ENCODE peak calls at places on chromosomes 5 and 9, in nine cellular contexts. H is ovary, W is dorsolateral prefrontal cortex, M is neural progenitor cell, X is HAP-1, N is GM23248, I is GM23338, T is fibroblast of lung, P is foreskin keratinocyte. D is an unnamed sample. For H3K27me3, the result is how much of the 10 kb centered on the place peaks cover.

GRCh38 chr9:3827175-3827574 is 301.4 kb upstream of the RFX3 start:
- DNase-seq in X (no peak), W (no peak), P (peak), H (no peak), M (no peak), N (no peak), T (no peak), I (no peak), D (peak)

GRCh38 chr5:172858511-172858989 is 24.5 kb downstream of the ERGIC1 start:
- DNase-seq in I (no peak), W (no peak), M (no peak), H (no peak), T (peak), X (no peak), N (peak), P (no peak), D (no peak)

GRCh38 chr9:114055061-114055460 is 23.0 kb downstream of the AMBP start:
- DNase-seq in T (no peak), H (no peak), P (no peak), N (no peak), M (no peak), W (no peak), X (no peak), I (no peak), D (no peak)

GRCh38 chr5:53469946-53470687 is 10.3 kb upstream of the FST start:
- DNase-seq in P (peak), H (no peak), T (peak), W (no peak), I (no peak), X (no peak), N (no peak), M (no peak), D (peak)

GRCh38 chr5:180718810-180719453 is 20.9 kb downstream of the OR2Y1 start:
- DNase-seq in P (no peak), T (peak), M (peak), N (peak), H (no peak), W (no peak), I (peak), X (peak), D (peak)

GRCh38 chr5:35626108-35626507 is 8.4 kb downstream of the SPEF2 start:
- DNase-seq in I (no peak), P (no peak), W (no peak), M (no peak), T (no peak), N (peak), H (no peak), X (no peak), D (no peak)

GRCh38 chr5:12467799-12468198 is 563.6 kb upstream of the CTNND2 start:
- DNase-seq in P (no peak), X (no peak), H (no peak), W (no peak), N (no peak), I (no peak), M (no peak), T (no peak), D (no peak)

GRCh38 chr5:128770907-128771306 is 194.4 kb upstream of the SLC27A6 start:
- DNase-seq in I (no peak), P (no peak), N (no peak), W (no peak), X (no peak), M (no peak), H (no peak), T (no peak), D (no peak)

GRCh38 chr9:77021928-77022782 is 2.7 kb downstream of the FOXB2 start:
- DNase-seq in H (no peak), M (peak), W (no peak), T (no peak), X (no peak), P (no peak), N (no peak), I (peak), D (no peak)

GRCh38 chr9:116365056-116365471 is 211.5 kb downstream of the PAPPA start:
- DNase-seq in P (no peak), N (peak), W (peak), T (peak), H (peak), M (no peak), I (peak), X (no peak), D (peak)

GRCh38 chr9:4420351-4420750 is 69.9 kb upstream of the SLC1A1 start:
- DNase-seq in W (no peak), P (no peak), M (no peak), N (no peak), H (no peak), T (no peak), X (no peak), I (no peak), D (peak)

GRCh38 chr9:15087031-15087417 is 176.8 kb upstream of the FREM1 start:
- DNase-seq in T (peak), H (no peak), P (no peak), X (no peak), M (no peak), W (no peak), I (no peak), N (peak), D (no peak)

GRCh38 chr9:101387871-101388506 is 3.2 kb upstream of the BAAT start:
- DNase-seq in H (no peak), X (peak), M (peak), W (no peak), N (peak), P (no peak), I (peak), T (peak), D (peak)

GRCh38 chr9:78369644-78370219 is 72.8 kb downstream of the PSAT1 start:
- DNase-seq in M (peak), W (peak), N (peak), T (peak), X (peak), I (peak), H (peak), P (peak), D (peak)

GRCh38 chr9:99127372-99128132 is 22.6 kb downstream of the TGFBR1 start:
- DNase-seq in I (no peak), P (peak), M (no peak), H (no peak), T (peak), N (peak), W (no peak), X (no peak), D (peak)

GRCh38 chr9:38087934-38088925 is 19.2 kb upstream of the SHB start:
- DNase-seq in X (peak), T (peak), W (peak), N (peak), M (peak), P (no peak), I (peak), H (peak), D (peak)

GRCh38 chr9:133485531-133486260 is 6.8 kb upstream of the SLC2A6 start:
- DNase-seq in M (no peak), P (no peak), T (no peak), I (no peak), X (no peak), H (no peak), W (no peak), N (no peak), D (no peak)

GRCh38 chr5:141635646-141636045 is 1.0 kb downstream of the HDAC3 start:
- DNase-seq in I (no peak), M (no peak), X (no peak), T (no peak), N (no peak), W (no peak), H (no peak), P (no peak), D (no peak)

GRCh38 chr5:109161914-109162683 is 247.7 kb downstream of the PJA2 start:
- DNase-seq in I (no peak), M (no peak), T (peak), N (peak), X (no peak), P (peak), W (no peak), H (no peak), D (peak)

GRCh38 chr9:113738898-113739604 is 137.1 kb upstream of the ZNF618 start:
- DNase-seq in H (no peak), W (no peak), M (peak), N (peak), T (no peak), X (peak), I (peak), P (no peak), D (no peak)

GRCh38 chr9:4366649-4367330 is 66.9 kb upstream of the GLIS3 start:
- DNase-seq in I (peak), X (peak), T (peak), W (peak), M (peak), P (no peak), H (no peak), N (peak), D (peak)

GRCh38 chr9:18939943-18940342 is 93.1 kb downstream of the SAXO1 start:
- DNase-seq in X (no peak), W (no peak), P (no peak), N (no peak), T (no peak), M (no peak), I (no peak), H (no peak), D (no peak)

GRCh38 chr9:18935521-18935920 is 97.5 kb downstream of the SAXO1 start:
- DNase-seq in P (peak), T (no peak), H (no peak), N (peak), M (peak), I (no peak), X (no peak), W (no peak), D (peak)

GRCh38 chr9:18936094-18936871 is 96.7 kb downstream of the SAXO1 start:
- DNase-seq in P (no peak), I (no peak), M (no peak), X (no peak), T (no peak), W (no peak), H (no peak), N (no peak), D (no peak)

GRCh38 chr9:18942801-18943200 is 90.2 kb downstream of the SAXO1 start:
- DNase-seq in T (no peak), N (no peak), M (no peak), X (no peak), W (no peak), H (no peak), P (no peak), I (no peak), D (no peak)

DNA sequence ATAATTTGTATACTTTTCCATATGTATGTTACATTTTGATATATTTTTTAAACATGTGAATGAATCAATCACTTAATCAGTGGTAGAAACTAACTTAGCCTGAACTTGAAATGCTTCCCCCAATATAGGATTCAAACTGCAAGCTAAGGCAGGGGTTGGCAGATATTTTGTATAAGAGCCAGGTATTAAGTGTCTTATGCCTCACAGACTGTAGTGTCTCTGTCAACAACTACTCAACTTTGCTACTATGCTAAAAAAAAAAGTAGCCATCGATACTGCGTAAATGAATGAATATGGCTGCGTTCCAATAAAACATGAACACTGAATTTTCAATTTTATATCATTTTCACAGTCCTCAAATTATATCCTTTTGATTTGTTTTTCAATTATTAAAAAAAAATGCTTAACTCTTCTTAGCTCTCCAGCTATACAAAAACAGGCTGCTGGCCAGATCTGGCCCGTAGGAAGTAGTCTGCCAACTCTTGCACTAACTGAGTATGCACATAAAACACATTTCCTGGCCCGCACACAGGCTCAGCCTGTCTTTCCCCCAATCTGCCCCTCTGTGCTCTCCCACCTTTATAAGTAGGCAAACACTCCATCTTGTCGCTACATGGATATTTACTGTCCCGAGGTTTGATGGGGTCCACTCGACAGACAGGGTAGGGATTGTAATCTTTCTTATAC is 91.8 kb downstream of the SAXO1 start:
- DNase-seq in N (no peak), M (no peak), H (no peak), I (no peak), X (no peak), T (no peak), P (no peak), W (no peak), D (no peak)
- H3K27me3 ChIP-seq in N (under half), M (under half), H (under half), I (under half), X (under half), T (under half), P (under half), W (under half), D (under half)

GRCh38 chr5:93602261-93603149 is 19.5 kb downstream of the NR2F1 start:
- DNase-seq in N (no peak), M (peak), P (no peak), W (no peak), I (peak), T (no peak), X (no peak), H (no peak), D (no peak)

GRCh38 chr5:93603711-93604118 is 20.7 kb downstream of the NR2F1 start:
- DNase-seq in W (no peak), X (no peak), M (peak), I (peak), T (no peak), N (no peak), P (no peak), H (no peak), D (no peak)

GRCh38 chr5:93601433-93602175 is 18.6 kb downstream of the NR2F1 start:
- DNase-seq in T (peak), N (no peak), H (no peak), P (no peak), I (peak), X (no peak), M (peak), W (no peak), D (no peak)

GRCh38 chr5:93604119-93604963 is 21.3 kb downstream of the NR2F1 start:
- DNase-seq in M (peak), P (no peak), W (no peak), N (peak), I (peak), H (no peak), X (no peak), T (peak), D (no peak)

GRCh38 chr5:93603191-93603590 is 20.2 kb downstream of the NR2F1 start:
- DNase-seq in X (no peak), P (no peak), W (no peak), T (no peak), I (peak), N (no peak), H (no peak), M (peak), D (no peak)
- H3K27me3 ChIP-seq in X (under half), P (half or more), W (under half), T (under half), I (half or more), N (half or more), H (under half), M (half or more), D (under half)

DNA sequence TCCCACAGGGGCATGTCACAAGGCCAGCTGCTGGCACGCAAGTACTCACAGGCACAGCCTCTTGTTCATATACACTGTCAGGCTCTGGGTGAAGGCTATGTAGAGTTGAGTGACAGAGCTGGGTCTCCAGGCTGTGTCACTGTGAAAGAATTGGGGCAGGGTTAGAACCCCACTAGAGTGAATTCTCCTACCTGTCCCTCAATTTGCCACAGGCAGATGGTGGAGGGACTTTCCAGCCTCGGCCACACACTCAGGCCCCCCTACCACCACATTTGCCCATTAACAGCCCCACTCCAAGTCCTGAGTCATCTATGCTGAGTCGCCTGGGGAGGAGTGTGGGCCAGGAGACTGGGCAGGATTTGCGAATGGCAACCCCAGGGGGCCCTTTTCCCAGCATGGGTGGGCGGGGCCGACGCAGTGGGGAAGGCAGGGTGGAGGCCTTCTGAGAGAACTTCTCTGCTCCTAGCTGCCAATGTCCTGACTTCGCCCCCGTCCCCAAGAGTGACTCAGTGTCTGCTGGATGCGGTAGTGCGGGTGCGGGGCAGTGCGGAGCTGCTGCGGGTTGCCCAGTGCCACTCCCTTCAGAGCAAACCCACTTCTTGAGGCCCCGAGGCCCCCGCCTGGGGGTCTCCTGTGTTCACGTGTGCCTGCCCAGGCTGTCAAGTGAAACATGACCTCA is 50.3 kb upstream of the PSD2 start:
- DNase-seq in N (peak), P (no peak), I (no peak), H (no peak), T (peak), X (no peak), W (no peak), M (no peak), D (peak)
- H3K27me3 ChIP-seq in N (under half), P (half or more), I (under half), H (under half), T (under half), X (under half), W (under half), M (half or more), D (under half)

GRCh38 chr5:76953551-76954382 is 922 bp downstream of the CRHBP start:
- DNase-seq in I (peak), P (no peak), T (peak), M (peak), H (no peak), N (peak), W (no peak), X (no peak), D (no peak)

GRCh38 chr5:76958976-76959767 is 6.3 kb downstream of the CRHBP start:
- DNase-seq in W (no peak), I (peak), T (peak), H (no peak), X (no peak), M (no peak), P (no peak), N (peak), D (peak)

GRCh38 chr5:76954383-76954763 is 1.5 kb downstream of the CRHBP start:
- DNase-seq in N (no peak), T (no peak), H (no peak), P (no peak), I (peak), M (peak), W (no peak), X (no peak), D (no peak)

GRCh38 chr5:76952795-76953536 is at the start of gene CRHBP:
- DNase-seq in P (no peak), N (no peak), T (no peak), X (no peak), M (peak), H (no peak), I (peak), W (no peak), D (no peak)

GRCh38 chr5:76956033-76956432 is 3.2 kb downstream of the CRHBP start:
- DNase-seq in I (no peak), M (no peak), W (no peak), P (no peak), X (no peak), N (no peak), T (no peak), H (no peak), D (no peak)
- H3K27me3 ChIP-seq in I (half or more), M (half or more), W (under half), P (half or more), X (under half), N (under half), T (under half), H (under half), D (under half)

GRCh38 chr5:63959177-63959982 is 2.9 kb downstream of the HTR1A start:
- DNase-seq in P (peak), W (peak), X (no peak), M (peak), I (peak), H (peak), T (no peak), N (no peak), D (peak)
- H3K27me3 ChIP-seq in P (half or more), W (under half), X (under half), M (under half), I (under half), H (under half), T (under half), N (under half), D (under half)

D was measured in bronchial epithelial cell.